ENCODE peak calls at places on chromosomes 16 and 17, in six cellular contexts. One of them, this sample, is unnamed.

GRCh38 chr16:84718-85452 is 6.9 kb downstream of the MPG start:
- DNase-seq in stimulated activated CD4-positive, alpha-beta T cell treated with anti-CD3 and anti-CD28 coated beads, Interleukin-1b, Interleukin-23, amount 100 ng/mL, for 48 hours: peak
- DNase-seq in T-helper 1 cell: no peak
- DNase-seq in HuH-7.5: no peak
- DNase-seq in GM06990: peak
- DNase-seq in activated CD8-positive, alpha-beta T cell treated with anti-CD3 and anti-CD28 coated beads for 36 hours: peak
- DNase-seq in this sample: peak

GRCh38 chr17:16930571-16931317 is 41.2 kb downstream of the TNFRSF13B start:
- DNase-seq in HuH-7.5: no peak
- DNase-seq in stimulated activated CD4-positive, alpha-beta T cell treated with anti-CD3 and anti-CD28 coated beads, Interleukin-1b, Interleukin-23, amount 100 ng/mL, for 48 hours: no peak
- DNase-seq in T-helper 1 cell: no peak
- DNase-seq in activated CD8-positive, alpha-beta T cell treated with anti-CD3 and anti-CD28 coated beads for 36 hours: no peak
- DNase-seq in GM06990: no peak
- DNase-seq in this sample: no peak

GRCh38 chr16:77555781-77556180 is 120.9 kb upstream of the ADAMTS18 start:
- DNase-seq in GM06990: no peak
- DNase-seq in activated CD8-positive, alpha-beta T cell treated with anti-CD3 and anti-CD28 coated beads for 36 hours: no peak
- DNase-seq in T-helper 1 cell: no peak
- DNase-seq in HuH-7.5: no peak
- DNase-seq in stimulated activated CD4-positive, alpha-beta T cell treated with anti-CD3 and anti-CD28 coated beads, Interleukin-1b, Interleukin-23, amount 100 ng/mL, for 48 hours: no peak
- DNase-seq in this sample: no peak

GRCh38 chr17:21452377-21453143 is 76.4 kb downstream of the KCNJ12 start:
- DNase-seq in HuH-7.5: no peak
- DNase-seq in stimulated activated CD4-positive, alpha-beta T cell treated with anti-CD3 and anti-CD28 coated beads, Interleukin-1b, Interleukin-23, amount 100 ng/mL, for 48 hours: peak
- DNase-seq in activated CD8-positive, alpha-beta T cell treated with anti-CD3 and anti-CD28 coated beads for 36 hours: peak
- DNase-seq in GM06990: no peak
- DNase-seq in T-helper 1 cell: no peak
- DNase-seq in this sample: peak

GRCh38 chr17:41965694-41966375 is 760 bp upstream of the CNP start:
- DNase-seq in HuH-7.5: peak
- DNase-seq in stimulated activated CD4-positive, alpha-beta T cell treated with anti-CD3 and anti-CD28 coated beads, Interleukin-1b, Interleukin-23, amount 100 ng/mL, for 48 hours: peak
- DNase-seq in T-helper 1 cell: peak
- DNase-seq in GM06990: peak
- DNase-seq in activated CD8-positive, alpha-beta T cell treated with anti-CD3 and anti-CD28 coated beads for 36 hours: peak
- DNase-seq in this sample: peak

GRCh38 chr17:40243756-40244155 is 24.7 kb downstream of the WIPF2 start:
- DNase-seq in activated CD8-positive, alpha-beta T cell treated with anti-CD3 and anti-CD28 coated beads for 36 hours: no peak
- DNase-seq in GM06990: no peak
- DNase-seq in T-helper 1 cell: no peak
- DNase-seq in HuH-7.5: no peak
- DNase-seq in stimulated activated CD4-positive, alpha-beta T cell treated with anti-CD3 and anti-CD28 coated beads, Interleukin-1b, Interleukin-23, amount 100 ng/mL, for 48 hours: no peak
- DNase-seq in this sample: no peak

GRCh38 chr16:68091604-68092261 is 6.6 kb downstream of the NFATC3 start:
- DNase-seq in GM06990: no peak
- DNase-seq in HuH-7.5: no peak
- DNase-seq in stimulated activated CD4-positive, alpha-beta T cell treated with anti-CD3 and anti-CD28 coated beads, Interleukin-1b, Interleukin-23, amount 100 ng/mL, for 48 hours: no peak
- DNase-seq in T-helper 1 cell: no peak
- DNase-seq in activated CD8-positive, alpha-beta T cell treated with anti-CD3 and anti-CD28 coated beads for 36 hours: no peak
- DNase-seq in this sample: no peak

GRCh38 chr16:89115216-89115949 is 21.7 kb downstream of the ACSF3 start:
- DNase-seq in activated CD8-positive, alpha-beta T cell treated with anti-CD3 and anti-CD28 coated beads for 36 hours: peak
- DNase-seq in T-helper 1 cell: peak
- DNase-seq in HuH-7.5: no peak
- DNase-seq in GM06990: peak
- DNase-seq in stimulated activated CD4-positive, alpha-beta T cell treated with anti-CD3 and anti-CD28 coated beads, Interleukin-1b, Interleukin-23, amount 100 ng/mL, for 48 hours: peak
- DNase-seq in this sample: peak

GRCh38 chr17:47119746-47120520 is 69.2 kb downstream of the CDC27 start:
- DNase-seq in HuH-7.5: no peak
- DNase-seq in GM06990: no peak
- DNase-seq in activated CD8-positive, alpha-beta T cell treated with anti-CD3 and anti-CD28 coated beads for 36 hours: no peak
- DNase-seq in T-helper 1 cell: no peak
- DNase-seq in stimulated activated CD4-positive, alpha-beta T cell treated with anti-CD3 and anti-CD28 coated beads, Interleukin-1b, Interleukin-23, amount 100 ng/mL, for 48 hours: no peak
- DNase-seq in this sample: no peak

This sample was measured in activated naive CD8-positive, alpha-beta T cell treated with anti-CD3 and anti-CD28 coated beads for 36 hours.